ENCODE peak calls at places on chromosomes 13 and 19, in five cellular contexts. X is lower lobe of right lung, K is choroid plexus epithelial cell, B is psoas muscle, S is gastrocnemius medialis. E is an unnamed sample.

GRCh38 chr13:97911311-97912138 is 42.0 kb upstream of the IPO5 start:
- DNase-seq in X (no peak), K (no peak), B (no peak), S (no peak), E (peak; percentile 65)

GRCh38 chr13:98285852-98286594 is 109.0 kb upstream of the RNF113B start:
- DNase-seq in X (no peak), K (no peak), B (no peak), S (no peak), E (no peak)

GRCh38 chr13:99307247-99307646 is at the start of gene GPR183:
- DNase-seq in X (no peak), K (no peak), B (no peak), S (no peak), E (no peak)

GRCh38 chr13:75316427-75316826 is 165.5 kb downstream of the TBC1D4 start:
- DNase-seq in X (no peak), K (peak; percentile 50), B (no peak), S (no peak), E (peak; percentile 30)

GRCh38 chr13:41302743-41303142 is 8.3 kb upstream of the NAA16 start:
- DNase-seq in X (no peak), K (no peak), B (no peak), S (no peak), E (no peak)

GRCh38 chr13:35731471-35731870 is 255.0 kb upstream of the MAB21L1 start:
- DNase-seq in X (no peak), K (no peak), B (no peak), S (no peak), E (no peak)

GRCh38 chr13:105328212-105328611 is 1207.2 kb downstream of the EFNB2 start:
- DNase-seq in X (no peak), K (no peak), B (no peak), S (no peak), E (no peak)

GRCh38 chr13:47555235-47555634 is 445.8 kb downstream of the SUCLA2 start:
- DNase-seq in X (no peak), K (peak; percentile 72), B (no peak), S (no peak), E (no peak)

GRCh38 chr13:48214519-48215121 is 18.4 kb upstream of the ITM2B start:
- DNase-seq in X (no peak), K (no peak), B (no peak), S (no peak), E (no peak)

GRCh38 chr13:30334663-30335386 is 27.5 kb upstream of the KATNAL1 start:
- DNase-seq in X (no peak), K (no peak), B (no peak), S (no peak), E (peak; percentile 37)

GRCh38 chr13:66887088-66887487 is 343.0 kb downstream of the PCDH9 start:
- DNase-seq in X (no peak), K (peak; percentile 28), B (no peak), S (no peak), E (peak; percentile 41)

GRCh38 chr13:44364601-44365000 is 9.0 kb upstream of the SERP2 start:
- DNase-seq in X (no peak), K (no peak), B (no peak), S (no peak), E (peak; percentile 76)

GRCh38 chr19:16266586-16266942 is 58.1 kb upstream of the KLF2 start:
- DNase-seq in X (no peak), K (no peak), B (no peak), S (no peak), E (no peak)

GRCh38 chr19:19338082-19338481 is 17.5 kb downstream of the MAU2 start:
- DNase-seq in X (no peak), K (no peak), B (no peak), S (peak; percentile 41), E (peak; percentile 87)

GRCh38 chr19:12527034-12527836 is 24.0 kb downstream of the ZNF564 start:
- DNase-seq in X (no peak), K (peak; percentile 60), B (no peak), S (no peak), E (peak; percentile 62)

GRCh38 chr19:4521170-4521887 is 3.0 kb upstream of the PLIN4 start:
- DNase-seq in X (no peak), K (peak; percentile 21), B (no peak), S (no peak), E (peak; percentile 63)

GRCh38 chr19:34225659-34226015 is 28.7 kb upstream of the GARRE1 start:
- DNase-seq in X (no peak), K (peak; percentile 42), B (no peak), S (no peak), E (no peak)

GRCh38 chr13:31930901-31931522 is 100.6 kb upstream of the FRY start:
- DNase-seq in X (no peak), K (peak; percentile 21), B (no peak), S (no peak), E (no peak)

GRCh38 chr19:39127812-39128510 is 2.4 kb downstream of the PAK4 start:
- DNase-seq in X (peak; percentile 53), K (no peak), B (no peak), S (no peak), E (no peak)

GRCh38 chr19:28977826-28978225 is 235.1 kb downstream of the UQCRFS1 start:
- DNase-seq in X (no peak), K (no peak), B (no peak), S (no peak), E (no peak)

GRCh38 chr13:33015791-33016323 is 366 bp upstream of the KL start:
- DNase-seq in X (peak; percentile 51), K (no peak), B (no peak), S (no peak), E (no peak)

GRCh38 chr13:33018886-33019285 is 2.7 kb downstream of the KL start:
- DNase-seq in X (no peak), K (no peak), B (no peak), S (no peak), E (no peak)

GRCh38 chr13:33016414-33017409 is at the start of gene KL:
- DNase-seq in X (peak; percentile 74), K (no peak), B (peak; percentile 37), S (no peak), E (no peak)

GRCh38 chr13:33015275-33015674 is 948 bp upstream of the KL start:
- DNase-seq in X (no peak), K (no peak), B (no peak), S (no peak), E (no peak)

GRCh38 chr13:33017410-33017929 is 1.2 kb downstream of the KL start:
- DNase-seq in X (peak; percentile 55), K (peak; percentile 81), B (peak; percentile 40), S (peak; percentile 45), E (peak; percentile 65)
- TF ChIP-seq CTCF in X (peak; percentile 71), K (peak; percentile 73), B (peak; percentile 53), S (peak; percentile 41), E (peak; percentile 46)

GRCh38 chr13:79786176-79786575 is 305.2 kb downstream of the NDFIP2 start:
- DNase-seq in X (no peak), K (no peak), B (no peak), S (no peak), E (no peak)
- H3K4me3 ChIP-seq in X (no peak overlapping the region), K (no peak overlapping the region), B (no peak overlapping the region), S (no peak overlapping the region), E (no peak overlapping the region)

GRCh38 chr19:2269244-2270156 is 12.5 kb downstream of the PEAK3 start:
- DNase-seq in X (peak; percentile 98), K (peak; percentile 97), B (peak; percentile 99), S (peak; percentile 99), E (peak; percentile 93)
- TF ChIP-seq CTCF in X (peak; percentile 13), K (no peak), B (no peak), S (peak; percentile 51), E (no peak)

GRCh38 chr19:35990771-35991730 is 3.9 kb upstream of the SDHAF1 start:
- DNase-seq in X (no peak), K (no peak), B (no peak), S (no peak), E (no peak)

GRCh38 chr19:35988824-35989223 is 6.2 kb upstream of the SDHAF1 start:
- DNase-seq in X (no peak), K (no peak), B (no peak), S (no peak), E (no peak)

GRCh38 chr19:35986664-35987570 is 8.1 kb upstream of the SDHAF1 start:
- DNase-seq in X (peak; percentile 68), K (no peak), B (peak; percentile 48), S (no peak), E (no peak)

GRCh38 chr19:35986111-35986510 is 8.9 kb upstream of the SDHAF1 start:
- DNase-seq in X (no peak), K (no peak), B (no peak), S (no peak), E (no peak)

GRCh38 chr19:35987571-35987896 is 7.5 kb upstream of the SDHAF1 start:
- DNase-seq in X (no peak), K (no peak), B (no peak), S (no peak), E (no peak)
- H3K4me3 ChIP-seq in X (peak overlapping the region; percentile 38), K (no peak overlapping the region), B (peak overlapping the region; percentile 38), S (no peak overlapping the region), E (no peak overlapping the region)

DNA sequence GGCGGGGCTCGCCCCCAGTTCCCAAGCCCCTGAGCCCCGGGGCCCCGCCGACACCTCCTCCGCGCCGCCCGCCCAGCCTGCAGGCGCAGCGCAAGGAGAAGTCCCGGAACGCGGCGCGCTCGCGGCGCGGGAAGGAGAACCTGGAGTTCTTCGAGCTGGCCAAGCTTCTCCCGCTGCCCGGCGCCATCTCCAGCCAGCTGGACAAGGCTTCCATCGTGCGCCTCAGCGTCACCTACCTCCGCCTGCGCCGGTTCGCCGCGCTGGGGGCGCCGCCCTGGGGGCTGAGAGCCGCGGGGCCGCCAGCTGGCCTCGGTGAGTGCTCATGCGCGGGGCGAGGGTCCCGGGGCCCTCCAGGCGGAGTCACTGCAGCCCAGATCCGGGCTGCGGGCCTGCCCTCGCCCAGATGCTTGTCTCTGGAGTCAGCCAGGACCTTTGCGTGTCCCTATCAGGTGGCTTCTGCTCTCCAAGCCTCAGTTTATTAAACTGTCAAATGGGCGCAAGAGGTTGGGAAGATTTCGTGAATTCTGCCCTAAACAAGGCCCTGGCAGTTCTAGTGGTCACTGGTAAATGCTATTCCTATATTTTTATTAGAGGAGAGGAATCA is 2.0 kb downstream of the NPAS1 start:
- DNase-seq in X (no peak), K (no peak), B (no peak), S (no peak), E (no peak)
- TF ChIP-seq CTCF in X (no peak), K (no peak), B (no peak), S (no peak), E (no peak)

GRCh38 chr19:8085606-8086464 is 33.3 kb downstream of the CCL25 start:
- DNase-seq in X (peak; percentile 64), K (no peak), B (no peak), S (no peak), E (no peak)
- H3K4me3 ChIP-seq in X (peak overlapping the region; percentile 3), K (no peak overlapping the region), B (no peak overlapping the region), S (no peak overlapping the region), E (no peak overlapping the region)

DNA sequence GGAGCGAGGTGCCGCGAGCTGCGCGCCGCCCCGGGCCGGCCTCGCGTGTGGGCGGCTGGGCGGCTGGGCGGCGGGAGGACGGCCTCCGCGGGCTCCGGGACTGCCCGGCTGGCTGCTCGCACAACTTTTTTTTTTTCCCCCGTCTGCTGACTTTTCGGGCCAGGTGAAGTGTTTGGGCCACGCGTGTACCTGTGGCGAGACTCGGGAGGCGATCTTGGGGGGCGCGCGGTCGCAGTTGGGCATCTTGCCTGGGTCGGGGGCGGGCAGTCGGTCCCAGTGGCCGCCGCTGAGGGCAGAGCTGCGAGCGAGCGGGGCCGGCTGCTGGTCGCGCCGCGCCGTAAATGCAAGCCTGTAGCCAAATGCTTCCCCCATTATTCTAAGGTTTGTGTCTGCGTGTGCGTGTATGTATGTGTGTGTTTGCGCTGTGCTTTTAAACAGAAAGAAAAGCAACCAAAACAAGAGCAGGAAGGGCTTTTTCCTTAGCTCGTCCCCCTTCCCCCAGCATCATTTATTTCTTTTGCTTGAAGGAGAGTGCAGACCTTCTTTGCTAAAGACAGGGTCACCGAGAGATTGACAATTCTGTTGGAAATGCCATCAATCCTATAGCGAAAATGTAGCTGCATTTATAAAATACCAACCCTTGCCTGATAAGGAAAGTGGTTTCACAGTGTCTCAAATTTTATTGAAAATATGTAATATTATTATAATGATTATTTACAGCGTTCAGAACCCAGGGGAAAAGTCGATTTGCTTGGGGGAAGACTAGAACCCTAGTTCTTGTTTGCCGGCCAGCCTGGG is 143.3 kb upstream of the ZNF536 start:
- DNase-seq in X (no peak), K (peak; percentile 20), B (no peak), S (no peak), E (peak; percentile 7)
- TF ChIP-seq CTCF in X (no peak), K (no peak), B (no peak), S (no peak), E (no peak)